ENCODE peak calls at places on chromosomes 2 and 18, in ten cellular contexts. One of them, this sample, is unnamed. For H3K36me3, the result is how much of the 10 kb centered on the place peaks cover.

GRCh38 chr2:11837875-11838734 is 91.7 kb downstream of the LPIN1 start:
- DNase-seq in tibial artery: no peak
- DNase-seq in mucosa of descending colon: no peak
- DNase-seq in spleen: no peak
- DNase-seq in neural progenitor cell: no peak
- DNase-seq in lower lobe of right lung: no peak
- DNase-seq in fibroblast of lung: no peak
- DNase-seq in heart left ventricle: no peak
- DNase-seq in BJ: no peak
- DNase-seq in esophagus squamous epithelium: no peak
- DNase-seq in this sample: no peak

GRCh38 chr18:48238636-48239035 is 170.5 kb downstream of the ZBTB7C start:
- DNase-seq in mucosa of descending colon: no peak
- DNase-seq in lower lobe of right lung: no peak
- DNase-seq in neural progenitor cell: no peak
- DNase-seq in BJ: no peak
- DNase-seq in heart left ventricle: no peak
- DNase-seq in esophagus squamous epithelium: no peak
- DNase-seq in fibroblast of lung: no peak
- DNase-seq in spleen: no peak
- DNase-seq in tibial artery: no peak
- DNase-seq in this sample: no peak

GRCh38 chr18:55859116-55859515 is 271.1 kb upstream of the TCF4 start:
- DNase-seq in heart left ventricle: no peak
- DNase-seq in BJ: no peak
- DNase-seq in neural progenitor cell: no peak
- DNase-seq in fibroblast of lung: no peak
- DNase-seq in spleen: no peak
- DNase-seq in lower lobe of right lung: no peak
- DNase-seq in esophagus squamous epithelium: no peak
- DNase-seq in mucosa of descending colon: no peak
- DNase-seq in tibial artery: no peak
- DNase-seq in this sample: no peak

GRCh38 chr2:120237491-120237902 is 14.3 kb upstream of the TMEM185B start:
- DNase-seq in esophagus squamous epithelium: no peak
- DNase-seq in neural progenitor cell: peak
- DNase-seq in BJ: no peak
- DNase-seq in lower lobe of right lung: no peak
- DNase-seq in heart left ventricle: no peak
- DNase-seq in fibroblast of lung: peak
- DNase-seq in mucosa of descending colon: no peak
- DNase-seq in tibial artery: no peak
- DNase-seq in spleen: peak
- DNase-seq in this sample: no peak

GRCh38 chr18:78801011-78801410 is 178.6 kb upstream of the SALL3 start:
- DNase-seq in fibroblast of lung: no peak
- DNase-seq in lower lobe of right lung: no peak
- DNase-seq in BJ: no peak
- DNase-seq in heart left ventricle: no peak
- DNase-seq in neural progenitor cell: no peak
- DNase-seq in esophagus squamous epithelium: no peak
- DNase-seq in mucosa of descending colon: no peak
- DNase-seq in tibial artery: no peak
- DNase-seq in spleen: peak
- DNase-seq in this sample: no peak

GRCh38 chr2:189178726-189179606 is 595 bp downstream of the COL5A2 start:
- DNase-seq in fibroblast of lung: peak
- DNase-seq in lower lobe of right lung: no peak
- DNase-seq in spleen: no peak
- DNase-seq in BJ: no peak
- DNase-seq in mucosa of descending colon: no peak
- DNase-seq in neural progenitor cell: peak
- DNase-seq in esophagus squamous epithelium: no peak
- DNase-seq in heart left ventricle: peak
- DNase-seq in tibial artery: no peak
- DNase-seq in this sample: no peak

GRCh38 chr18:75223687-75224347 is 13.2 kb downstream of the TSHZ1 start:
- DNase-seq in spleen: no peak
- DNase-seq in neural progenitor cell: no peak
- DNase-seq in heart left ventricle: no peak
- DNase-seq in fibroblast of lung: peak
- DNase-seq in BJ: no peak
- DNase-seq in esophagus squamous epithelium: no peak
- DNase-seq in mucosa of descending colon: no peak
- DNase-seq in lower lobe of right lung: no peak
- DNase-seq in tibial artery: no peak
- DNase-seq in this sample: no peak

GRCh38 chr2:164620873-164621760 is at the start of gene GRB14:
- DNase-seq in neural progenitor cell: peak
- DNase-seq in tibial artery: no peak
- DNase-seq in esophagus squamous epithelium: no peak
- DNase-seq in heart left ventricle: peak
- DNase-seq in fibroblast of lung: peak
- DNase-seq in BJ: no peak
- DNase-seq in lower lobe of right lung: peak
- DNase-seq in mucosa of descending colon: peak
- DNase-seq in spleen: peak
- DNase-seq in this sample: peak

GRCh38 chr2:136243638-136244557 is 125.9 kb upstream of the CXCR4 start:
- DNase-seq in BJ: no peak
- DNase-seq in spleen: no peak
- DNase-seq in neural progenitor cell: no peak
- DNase-seq in lower lobe of right lung: no peak
- DNase-seq in esophagus squamous epithelium: no peak
- DNase-seq in tibial artery: no peak
- DNase-seq in heart left ventricle: peak
- DNase-seq in mucosa of descending colon: no peak
- DNase-seq in fibroblast of lung: no peak
- DNase-seq in this sample: no peak

GRCh38 chr2:136244558-136244885 is 126.6 kb upstream of the CXCR4 start:
- DNase-seq in fibroblast of lung: no peak
- DNase-seq in mucosa of descending colon: no peak
- DNase-seq in tibial artery: no peak
- DNase-seq in esophagus squamous epithelium: no peak
- DNase-seq in heart left ventricle: no peak
- DNase-seq in neural progenitor cell: no peak
- DNase-seq in BJ: no peak
- DNase-seq in spleen: no peak
- DNase-seq in lower lobe of right lung: no peak
- DNase-seq in this sample: no peak

GRCh38 chr2:136248242-136248641 is 130.3 kb upstream of the CXCR4 start:
- DNase-seq in spleen: no peak
- DNase-seq in esophagus squamous epithelium: no peak
- DNase-seq in mucosa of descending colon: no peak
- DNase-seq in BJ: no peak
- DNase-seq in neural progenitor cell: no peak
- DNase-seq in heart left ventricle: peak
- DNase-seq in tibial artery: no peak
- DNase-seq in fibroblast of lung: peak
- DNase-seq in lower lobe of right lung: no peak
- DNase-seq in this sample: no peak

GRCh38 chr2:136247204-136247990 is 129.4 kb upstream of the CXCR4 start:
- DNase-seq in lower lobe of right lung: peak
- DNase-seq in neural progenitor cell: no peak
- DNase-seq in fibroblast of lung: peak
- DNase-seq in tibial artery: no peak
- DNase-seq in heart left ventricle: peak
- DNase-seq in spleen: no peak
- DNase-seq in BJ: no peak
- DNase-seq in mucosa of descending colon: no peak
- DNase-seq in esophagus squamous epithelium: no peak
- DNase-seq in this sample: no peak

GRCh38 chr2:136246086-136246669 is 128.2 kb upstream of the CXCR4 start:
- DNase-seq in spleen: peak
- DNase-seq in fibroblast of lung: peak
- DNase-seq in mucosa of descending colon: peak
- DNase-seq in esophagus squamous epithelium: peak
- DNase-seq in heart left ventricle: peak
- DNase-seq in tibial artery: peak
- DNase-seq in BJ: no peak
- DNase-seq in neural progenitor cell: peak
- DNase-seq in lower lobe of right lung: peak
- DNase-seq in this sample: no peak
- H3K4me3 ChIP-seq in spleen: no peak
- H3K4me3 ChIP-seq in fibroblast of lung: no peak
- H3K4me3 ChIP-seq in mucosa of descending colon: no peak
- H3K4me3 ChIP-seq in esophagus squamous epithelium: no peak
- H3K4me3 ChIP-seq in heart left ventricle: peak
- H3K4me3 ChIP-seq in tibial artery: no peak
- H3K4me3 ChIP-seq in BJ: no peak
- H3K4me3 ChIP-seq in neural progenitor cell: no peak
- H3K4me3 ChIP-seq in lower lobe of right lung: peak
- H3K4me3 ChIP-seq in this sample: no peak

DNA sequence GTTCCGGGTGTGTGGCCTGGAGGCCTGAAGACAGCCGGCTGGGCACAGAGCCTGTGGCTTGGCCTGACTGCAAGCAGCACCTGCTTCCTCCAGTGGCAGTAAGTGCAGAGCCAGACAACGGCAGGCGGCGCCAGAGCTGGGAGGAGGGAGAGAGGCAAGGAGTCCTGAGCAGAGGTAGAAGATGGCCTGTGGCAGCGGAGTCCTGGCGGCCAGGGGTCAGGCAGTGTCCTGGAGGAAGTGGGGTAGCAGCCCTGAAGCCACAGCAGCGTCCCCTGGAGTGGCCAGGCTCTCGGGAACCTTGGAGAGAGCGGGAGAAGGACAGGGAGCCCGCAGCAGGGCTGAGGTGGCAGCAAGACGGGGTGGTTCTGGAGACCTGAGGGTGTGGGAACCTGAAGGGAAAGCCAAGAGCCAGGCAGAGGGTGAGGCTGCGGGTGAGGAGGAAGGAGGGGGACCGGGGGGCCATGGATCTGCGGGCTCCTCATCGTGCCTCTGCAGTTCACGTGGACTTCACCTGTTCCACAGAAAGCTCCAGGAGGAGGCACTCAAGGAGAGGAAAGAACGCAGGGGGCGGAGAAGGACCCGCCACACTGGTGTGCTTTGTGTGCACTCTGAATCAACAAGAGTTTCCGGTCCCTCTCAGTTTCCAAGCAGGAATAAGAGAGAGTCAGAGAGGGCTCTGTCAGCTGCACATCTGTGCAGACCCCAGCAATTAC is 85.9 kb downstream of the USP40 start:
- DNase-seq in esophagus squamous epithelium: no peak
- DNase-seq in tibial artery: no peak
- DNase-seq in BJ: no peak
- DNase-seq in spleen: peak
- DNase-seq in mucosa of descending colon: peak
- DNase-seq in heart left ventricle: peak
- DNase-seq in lower lobe of right lung: peak
- DNase-seq in neural progenitor cell: peak
- DNase-seq in fibroblast of lung: peak
- DNase-seq in this sample: no peak
- TF ChIP-seq CTCF in esophagus squamous epithelium: peak
- TF ChIP-seq CTCF in tibial artery: no peak
- TF ChIP-seq CTCF in BJ: no peak
- TF ChIP-seq CTCF in spleen: no peak
- TF ChIP-seq CTCF in mucosa of descending colon: no peak
- TF ChIP-seq CTCF in heart left ventricle: no peak
- TF ChIP-seq CTCF in lower lobe of right lung: peak
- TF ChIP-seq CTCF in neural progenitor cell: no peak
- TF ChIP-seq CTCF in fibroblast of lung: no peak
- TF ChIP-seq CTCF in this sample: no peak

GRCh38 chr2:99651930-99652670 is 162.3 kb upstream of the REV1 start:
- DNase-seq in neural progenitor cell: no peak
- DNase-seq in esophagus squamous epithelium: no peak
- DNase-seq in fibroblast of lung: peak
- DNase-seq in spleen: no peak
- DNase-seq in BJ: no peak
- DNase-seq in heart left ventricle: no peak
- DNase-seq in lower lobe of right lung: no peak
- DNase-seq in mucosa of descending colon: no peak
- DNase-seq in tibial artery: no peak
- DNase-seq in this sample: no peak

GRCh38 chr2:99648906-99649606 is 159.2 kb upstream of the REV1 start:
- DNase-seq in heart left ventricle: no peak
- DNase-seq in esophagus squamous epithelium: no peak
- DNase-seq in tibial artery: no peak
- DNase-seq in BJ: no peak
- DNase-seq in lower lobe of right lung: no peak
- DNase-seq in neural progenitor cell: no peak
- DNase-seq in mucosa of descending colon: no peak
- DNase-seq in fibroblast of lung: no peak
- DNase-seq in spleen: no peak
- DNase-seq in this sample: no peak

GRCh38 chr2:99654419-99654818 is 164.6 kb upstream of the REV1 start:
- DNase-seq in BJ: no peak
- DNase-seq in mucosa of descending colon: no peak
- DNase-seq in neural progenitor cell: no peak
- DNase-seq in fibroblast of lung: peak
- DNase-seq in esophagus squamous epithelium: no peak
- DNase-seq in heart left ventricle: no peak
- DNase-seq in spleen: no peak
- DNase-seq in lower lobe of right lung: no peak
- DNase-seq in tibial artery: no peak
- DNase-seq in this sample: no peak

GRCh38 chr2:99653433-99653832 is 163.6 kb upstream of the REV1 start:
- DNase-seq in lower lobe of right lung: no peak
- DNase-seq in mucosa of descending colon: no peak
- DNase-seq in heart left ventricle: no peak
- DNase-seq in neural progenitor cell: no peak
- DNase-seq in esophagus squamous epithelium: no peak
- DNase-seq in fibroblast of lung: no peak
- DNase-seq in spleen: no peak
- DNase-seq in BJ: no peak
- DNase-seq in tibial artery: no peak
- DNase-seq in this sample: no peak

DNA sequence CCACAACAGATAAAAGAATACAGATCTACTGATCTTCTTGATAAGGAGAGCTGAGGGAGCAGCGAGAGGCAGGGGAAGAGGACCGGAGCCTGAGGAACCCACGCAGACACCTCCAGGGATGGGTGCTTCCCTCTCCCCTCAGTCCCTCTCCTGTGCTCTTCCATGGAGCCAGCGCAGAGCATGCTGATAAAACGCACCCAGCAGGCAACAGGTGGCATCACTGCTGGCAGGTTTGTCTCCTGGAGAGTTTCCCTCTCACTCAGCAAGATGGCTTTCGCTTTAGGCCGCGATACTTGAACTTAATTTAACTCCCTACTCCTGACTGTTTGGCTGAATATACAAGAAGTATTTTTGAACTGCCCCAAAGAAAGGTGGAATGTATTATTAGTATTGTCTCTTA is 163.0 kb upstream of the REV1 start:
- DNase-seq in heart left ventricle: no peak
- DNase-seq in esophagus squamous epithelium: no peak
- DNase-seq in mucosa of descending colon: no peak
- DNase-seq in BJ: no peak
- DNase-seq in spleen: no peak
- DNase-seq in lower lobe of right lung: no peak
- DNase-seq in neural progenitor cell: no peak
- DNase-seq in tibial artery: no peak
- DNase-seq in fibroblast of lung: no peak
- DNase-seq in this sample: no peak
- H3K36me3 ChIP-seq in heart left ventricle: under half
- H3K36me3 ChIP-seq in esophagus squamous epithelium: under half
- H3K36me3 ChIP-seq in mucosa of descending colon: under half
- H3K36me3 ChIP-seq in BJ: under half
- H3K36me3 ChIP-seq in spleen: under half
- H3K36me3 ChIP-seq in lower lobe of right lung: under half
- H3K36me3 ChIP-seq in neural progenitor cell: under half
- H3K36me3 ChIP-seq in tibial artery: under half
- H3K36me3 ChIP-seq in fibroblast of lung: under half
- H3K36me3 ChIP-seq in this sample: under half

DNA sequence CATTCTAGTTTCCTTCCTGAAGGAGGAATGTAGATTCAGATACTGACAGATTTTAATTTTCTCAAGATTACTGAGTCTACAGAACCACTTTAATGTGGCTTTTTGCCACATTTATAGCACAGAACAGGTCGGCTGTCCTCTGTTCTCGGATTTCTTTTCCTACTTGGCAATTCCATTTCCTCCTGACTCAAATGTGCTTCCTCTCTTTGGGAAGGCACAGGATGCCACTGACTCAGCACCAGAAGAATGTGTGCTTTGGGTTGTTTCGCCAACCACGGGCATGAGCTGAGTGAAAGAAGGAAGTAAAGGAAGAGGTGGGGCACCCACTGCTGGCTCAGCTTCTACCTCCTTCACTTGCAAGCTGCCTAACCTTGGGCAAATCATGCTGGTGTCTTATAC is 970.6 kb upstream of the ACVR2A start:
- DNase-seq in fibroblast of lung: peak
- DNase-seq in BJ: no peak
- DNase-seq in mucosa of descending colon: no peak
- DNase-seq in neural progenitor cell: no peak
- DNase-seq in spleen: no peak
- DNase-seq in esophagus squamous epithelium: no peak
- DNase-seq in heart left ventricle: no peak
- DNase-seq in tibial artery: no peak
- DNase-seq in lower lobe of right lung: no peak
- DNase-seq in this sample: no peak
- H3K4me3 ChIP-seq in fibroblast of lung: no peak
- H3K4me3 ChIP-seq in BJ: no peak
- H3K4me3 ChIP-seq in mucosa of descending colon: no peak
- H3K4me3 ChIP-seq in neural progenitor cell: no peak
- H3K4me3 ChIP-seq in spleen: no peak
- H3K4me3 ChIP-seq in esophagus squamous epithelium: no peak
- H3K4me3 ChIP-seq in heart left ventricle: no peak
- H3K4me3 ChIP-seq in tibial artery: no peak
- H3K4me3 ChIP-seq in lower lobe of right lung: no peak
- H3K4me3 ChIP-seq in this sample: no peak